ENCODE peak calls at places on chromosomes 3 and 15, in nine cellular contexts. One of them, this sample, is unnamed.

GRCh38 chr15:75776075-75776443 is 63.4 kb upstream of the CSPG4 start:
- DNase-seq in body of pancreas: no peak
- DNase-seq in fibroblast of villous mesenchyme: peak; percentile 26
- DNase-seq in ascending aorta: no peak
- DNase-seq in heart right ventricle: no peak
- DNase-seq in astrocyte of the spinal cord: peak; percentile 53
- DNase-seq in keratinocyte: no peak
- DNase-seq in HL-60: no peak
- DNase-seq in thyroid gland: no peak
- DNase-seq in this sample: peak; percentile 36

GRCh38 chr3:62554264-62554799 is 181.0 kb upstream of the FEZF2 start:
- DNase-seq in fibroblast of villous mesenchyme: no peak
- DNase-seq in thyroid gland: peak; percentile 9
- DNase-seq in heart right ventricle: no peak
- DNase-seq in body of pancreas: no peak
- DNase-seq in ascending aorta: no peak
- DNase-seq in HL-60: no peak
- DNase-seq in astrocyte of the spinal cord: no peak
- DNase-seq in keratinocyte: no peak
- DNase-seq in this sample: peak; percentile 16

GRCh38 chr3:184315871-184316661 is 1.7 kb downstream of the EIF4G1 start:
- DNase-seq in ascending aorta: no peak
- DNase-seq in HL-60: no peak
- DNase-seq in fibroblast of villous mesenchyme: peak; percentile 30
- DNase-seq in thyroid gland: peak; percentile 21
- DNase-seq in heart right ventricle: no peak
- DNase-seq in astrocyte of the spinal cord: no peak
- DNase-seq in body of pancreas: no peak
- DNase-seq in keratinocyte: no peak
- DNase-seq in this sample: no peak

GRCh38 chr15:85950101-85950500 is 129.6 kb upstream of the AGBL1 start:
- DNase-seq in astrocyte of the spinal cord: no peak
- DNase-seq in thyroid gland: no peak
- DNase-seq in body of pancreas: no peak
- DNase-seq in ascending aorta: no peak
- DNase-seq in HL-60: no peak
- DNase-seq in fibroblast of villous mesenchyme: no peak
- DNase-seq in keratinocyte: no peak
- DNase-seq in heart right ventricle: peak; percentile 58
- DNase-seq in this sample: no peak

GRCh38 chr3:190322604-190323240 is 476 bp upstream of the CLDN1 start:
- DNase-seq in body of pancreas: no peak
- DNase-seq in keratinocyte: no peak
- DNase-seq in fibroblast of villous mesenchyme: peak; percentile 25
- DNase-seq in HL-60: no peak
- DNase-seq in ascending aorta: no peak
- DNase-seq in heart right ventricle: no peak
- DNase-seq in astrocyte of the spinal cord: no peak
- DNase-seq in thyroid gland: no peak
- DNase-seq in this sample: peak; percentile 37

GRCh38 chr3:15815696-15816095 is 17.9 kb upstream of the ANKRD28 start:
- DNase-seq in keratinocyte: no peak
- DNase-seq in ascending aorta: no peak
- DNase-seq in body of pancreas: no peak
- DNase-seq in thyroid gland: no peak
- DNase-seq in HL-60: no peak
- DNase-seq in fibroblast of villous mesenchyme: peak; percentile 82
- DNase-seq in astrocyte of the spinal cord: peak; percentile 85
- DNase-seq in heart right ventricle: no peak
- DNase-seq in this sample: peak; percentile 86

GRCh38 chr3:52062499-52062898 is 6.1 kb upstream of the DUSP7 start:
- DNase-seq in ascending aorta: peak; percentile 63
- DNase-seq in astrocyte of the spinal cord: peak; percentile 91
- DNase-seq in heart right ventricle: no peak
- DNase-seq in body of pancreas: no peak
- DNase-seq in HL-60: peak; percentile 90
- DNase-seq in fibroblast of villous mesenchyme: peak; percentile 84
- DNase-seq in keratinocyte: peak; percentile 99
- DNase-seq in thyroid gland: no peak
- DNase-seq in this sample: peak; percentile 86

GRCh38 chr15:47997712-47998111 is 123.1 kb upstream of the SLC24A5 start:
- DNase-seq in keratinocyte: no peak
- DNase-seq in thyroid gland: no peak
- DNase-seq in HL-60: no peak
- DNase-seq in heart right ventricle: no peak
- DNase-seq in astrocyte of the spinal cord: no peak
- DNase-seq in body of pancreas: no peak
- DNase-seq in ascending aorta: no peak
- DNase-seq in fibroblast of villous mesenchyme: no peak
- DNase-seq in this sample: no peak

GRCh38 chr15:64532921-64533320 is 72.5 kb downstream of the ZNF609 start:
- DNase-seq in heart right ventricle: no peak
- DNase-seq in astrocyte of the spinal cord: no peak
- DNase-seq in HL-60: no peak
- DNase-seq in fibroblast of villous mesenchyme: peak; percentile 17
- DNase-seq in thyroid gland: no peak
- DNase-seq in body of pancreas: no peak
- DNase-seq in keratinocyte: no peak
- DNase-seq in ascending aorta: no peak
- DNase-seq in this sample: no peak

GRCh38 chr3:184325715-184326114 is 11.3 kb downstream of the EIF4G1 start:
- DNase-seq in astrocyte of the spinal cord: no peak
- DNase-seq in thyroid gland: no peak
- DNase-seq in fibroblast of villous mesenchyme: no peak
- DNase-seq in body of pancreas: no peak
- DNase-seq in ascending aorta: no peak
- DNase-seq in keratinocyte: no peak
- DNase-seq in HL-60: no peak
- DNase-seq in heart right ventricle: no peak
- DNase-seq in this sample: no peak

GRCh38 chr3:34146596-34146995 is 348.2 kb downstream of the PDCD6IP start:
- DNase-seq in astrocyte of the spinal cord: no peak
- DNase-seq in keratinocyte: no peak
- DNase-seq in ascending aorta: no peak
- DNase-seq in HL-60: no peak
- DNase-seq in fibroblast of villous mesenchyme: no peak
- DNase-seq in thyroid gland: no peak
- DNase-seq in body of pancreas: no peak
- DNase-seq in heart right ventricle: no peak
- DNase-seq in this sample: no peak

GRCh38 chr3:192825657-192826200 is 91.9 kb downstream of the MB21D2 start:
- DNase-seq in heart right ventricle: no peak
- DNase-seq in ascending aorta: no peak
- DNase-seq in keratinocyte: no peak
- DNase-seq in HL-60: peak; percentile 6
- DNase-seq in body of pancreas: no peak
- DNase-seq in fibroblast of villous mesenchyme: no peak
- DNase-seq in astrocyte of the spinal cord: no peak
- DNase-seq in thyroid gland: no peak
- DNase-seq in this sample: peak; percentile 73

GRCh38 chr3:127961963-127962362 is 46.9 kb downstream of the KBTBD12 start:
- DNase-seq in body of pancreas: peak; percentile 31
- DNase-seq in thyroid gland: no peak
- DNase-seq in astrocyte of the spinal cord: peak; percentile 22
- DNase-seq in fibroblast of villous mesenchyme: no peak
- DNase-seq in keratinocyte: peak; percentile 38
- DNase-seq in HL-60: no peak
- DNase-seq in ascending aorta: no peak
- DNase-seq in heart right ventricle: no peak
- DNase-seq in this sample: peak; percentile 37

GRCh38 chr3:109731639-109732473 is 394.5 kb upstream of the DPPA4 start:
- DNase-seq in thyroid gland: peak; percentile 57
- DNase-seq in ascending aorta: no peak
- DNase-seq in fibroblast of villous mesenchyme: peak; percentile 66
- DNase-seq in astrocyte of the spinal cord: peak; percentile 69
- DNase-seq in heart right ventricle: no peak
- DNase-seq in body of pancreas: peak; percentile 59
- DNase-seq in keratinocyte: peak; percentile 2
- DNase-seq in HL-60: peak; percentile 8
- DNase-seq in this sample: peak; percentile 80

GRCh38 chr15:100353469-100353868 is 11.7 kb upstream of the ADAMTS17 start:
- DNase-seq in keratinocyte: no peak
- DNase-seq in fibroblast of villous mesenchyme: no peak
- DNase-seq in body of pancreas: no peak
- DNase-seq in thyroid gland: no peak
- DNase-seq in ascending aorta: no peak
- DNase-seq in HL-60: peak; percentile 66
- DNase-seq in astrocyte of the spinal cord: no peak
- DNase-seq in heart right ventricle: no peak
- DNase-seq in this sample: no peak

GRCh38 chr3:67683522-67683921 is 29.1 kb upstream of the SUCLG2 start:
- DNase-seq in astrocyte of the spinal cord: no peak
- DNase-seq in keratinocyte: no peak
- DNase-seq in body of pancreas: no peak
- DNase-seq in thyroid gland: no peak
- DNase-seq in HL-60: no peak
- DNase-seq in fibroblast of villous mesenchyme: no peak
- DNase-seq in ascending aorta: no peak
- DNase-seq in heart right ventricle: no peak
- DNase-seq in this sample: no peak

GRCh38 chr15:42508263-42508690 is 12.8 kb downstream of the SNAP23 start:
- DNase-seq in body of pancreas: no peak
- DNase-seq in thyroid gland: no peak
- DNase-seq in fibroblast of villous mesenchyme: peak; percentile 86
- DNase-seq in HL-60: no peak
- DNase-seq in astrocyte of the spinal cord: no peak
- DNase-seq in keratinocyte: no peak
- DNase-seq in ascending aorta: no peak
- DNase-seq in heart right ventricle: no peak
- DNase-seq in this sample: peak; percentile 75

GRCh38 chr3:152258448-152259302 is 10.1 kb upstream of the MBNL1 start:
- DNase-seq in keratinocyte: no peak
- DNase-seq in HL-60: peak; percentile 94
- DNase-seq in heart right ventricle: peak; percentile 32
- DNase-seq in fibroblast of villous mesenchyme: peak; percentile 98
- DNase-seq in ascending aorta: peak; percentile 69
- DNase-seq in astrocyte of the spinal cord: peak; percentile 95
- DNase-seq in thyroid gland: no peak
- DNase-seq in body of pancreas: peak; percentile 85
- DNase-seq in this sample: peak; percentile 99

GRCh38 chr3:12993022-12993622 is 80.1 kb downstream of the IQSEC1 start:
- DNase-seq in HL-60: no peak
- DNase-seq in thyroid gland: peak; percentile 68
- DNase-seq in heart right ventricle: peak; percentile 48
- DNase-seq in keratinocyte: no peak
- DNase-seq in body of pancreas: peak; percentile 69
- DNase-seq in fibroblast of villous mesenchyme: no peak
- DNase-seq in astrocyte of the spinal cord: no peak
- DNase-seq in ascending aorta: no peak
- DNase-seq in this sample: peak; percentile 15
- TF ChIP-seq CTCF in HL-60: no peak
- TF ChIP-seq CTCF in thyroid gland: no peak
- TF ChIP-seq CTCF in heart right ventricle: no peak
- TF ChIP-seq CTCF in keratinocyte: no peak
- TF ChIP-seq CTCF in body of pancreas: no peak
- TF ChIP-seq CTCF in fibroblast of villous mesenchyme: no peak
- TF ChIP-seq CTCF in astrocyte of the spinal cord: no peak
- TF ChIP-seq CTCF in ascending aorta: no peak
- TF ChIP-seq CTCF in this sample: no peak

GRCh38 chr3:125154110-125154509 is 58.4 kb downstream of the SLC12A8 start:
- DNase-seq in heart right ventricle: no peak
- DNase-seq in keratinocyte: no peak
- DNase-seq in thyroid gland: no peak
- DNase-seq in body of pancreas: no peak
- DNase-seq in fibroblast of villous mesenchyme: no peak
- DNase-seq in astrocyte of the spinal cord: no peak
- DNase-seq in HL-60: no peak
- DNase-seq in ascending aorta: no peak
- DNase-seq in this sample: no peak

GRCh38 chr3:125150525-125151436 is 61.8 kb downstream of the SLC12A8 start:
- DNase-seq in fibroblast of villous mesenchyme: no peak
- DNase-seq in heart right ventricle: no peak
- DNase-seq in ascending aorta: no peak
- DNase-seq in keratinocyte: peak; percentile 40
- DNase-seq in body of pancreas: peak; percentile 40
- DNase-seq in astrocyte of the spinal cord: no peak
- DNase-seq in thyroid gland: peak; percentile 58
- DNase-seq in HL-60: peak; percentile 62
- DNase-seq in this sample: peak; percentile 66

GRCh38 chr3:125151437-125151806 is 61.1 kb downstream of the SLC12A8 start:
- DNase-seq in thyroid gland: no peak
- DNase-seq in heart right ventricle: no peak
- DNase-seq in HL-60: no peak
- DNase-seq in body of pancreas: no peak
- DNase-seq in astrocyte of the spinal cord: no peak
- DNase-seq in keratinocyte: no peak
- DNase-seq in ascending aorta: no peak
- DNase-seq in fibroblast of villous mesenchyme: no peak
- DNase-seq in this sample: no peak

GRCh38 chr3:125149462-125149861 is 63.1 kb downstream of the SLC12A8 start:
- DNase-seq in body of pancreas: no peak
- DNase-seq in thyroid gland: no peak
- DNase-seq in HL-60: no peak
- DNase-seq in keratinocyte: no peak
- DNase-seq in fibroblast of villous mesenchyme: no peak
- DNase-seq in astrocyte of the spinal cord: no peak
- DNase-seq in ascending aorta: no peak
- DNase-seq in heart right ventricle: no peak
- DNase-seq in this sample: no peak

GRCh38 chr3:125151916-125152315 is 60.6 kb downstream of the SLC12A8 start:
- DNase-seq in body of pancreas: no peak
- DNase-seq in keratinocyte: no peak
- DNase-seq in fibroblast of villous mesenchyme: peak; percentile 42
- DNase-seq in astrocyte of the spinal cord: no peak
- DNase-seq in HL-60: no peak
- DNase-seq in ascending aorta: no peak
- DNase-seq in heart right ventricle: no peak
- DNase-seq in thyroid gland: no peak
- DNase-seq in this sample: peak; percentile 65
- H3K4me3 ChIP-seq in body of pancreas: no peak overlapping the region
- H3K4me3 ChIP-seq in keratinocyte: no peak overlapping the region
- H3K4me3 ChIP-seq in fibroblast of villous mesenchyme: no peak overlapping the region
- H3K4me3 ChIP-seq in astrocyte of the spinal cord: no peak overlapping the region
- H3K4me3 ChIP-seq in HL-60: no peak overlapping the region
- H3K4me3 ChIP-seq in ascending aorta: no peak overlapping the region
- H3K4me3 ChIP-seq in heart right ventricle: no peak overlapping the region
- H3K4me3 ChIP-seq in thyroid gland: no peak overlapping the region
- H3K4me3 ChIP-seq in this sample: no peak overlapping the region

DNA sequence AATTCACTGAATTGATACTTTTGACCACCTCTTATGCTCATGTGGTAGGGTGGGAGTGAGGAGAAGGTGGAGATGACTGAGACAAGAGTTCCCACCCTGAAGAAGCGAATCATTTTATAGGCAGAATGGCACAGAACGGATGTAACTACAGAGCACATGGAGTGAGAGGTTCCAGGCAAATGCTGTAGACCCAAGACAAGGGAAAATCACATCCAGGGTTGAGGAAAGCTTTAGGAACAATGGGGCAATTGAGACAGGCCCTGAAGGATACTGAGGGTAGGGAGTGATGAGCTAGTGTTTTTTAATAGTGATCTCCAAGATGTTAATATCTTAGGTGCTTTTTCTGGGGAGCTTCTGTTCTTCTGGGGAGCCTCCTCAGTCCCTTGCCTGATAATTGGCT is 8.1 kb downstream of the PCCB start:
- DNase-seq in fibroblast of villous mesenchyme: no peak
- DNase-seq in astrocyte of the spinal cord: no peak
- DNase-seq in heart right ventricle: no peak
- DNase-seq in ascending aorta: no peak
- DNase-seq in HL-60: no peak
- DNase-seq in thyroid gland: no peak
- DNase-seq in body of pancreas: no peak
- DNase-seq in keratinocyte: no peak
- DNase-seq in this sample: no peak
- TF ChIP-seq CTCF in fibroblast of villous mesenchyme: no peak
- TF ChIP-seq CTCF in astrocyte of the spinal cord: no peak
- TF ChIP-seq CTCF in heart right ventricle: no peak
- TF ChIP-seq CTCF in ascending aorta: no peak
- TF ChIP-seq CTCF in HL-60: no peak
- TF ChIP-seq CTCF in thyroid gland: no peak
- TF ChIP-seq CTCF in body of pancreas: no peak
- TF ChIP-seq CTCF in keratinocyte: no peak
- TF ChIP-seq CTCF in this sample: no peak

GRCh38 chr15:84773716-84774115 is 25.3 kb downstream of the ZNF592 start:
- DNase-seq in astrocyte of the spinal cord: no peak
- DNase-seq in thyroid gland: no peak
- DNase-seq in ascending aorta: no peak
- DNase-seq in keratinocyte: no peak
- DNase-seq in heart right ventricle: no peak
- DNase-seq in body of pancreas: no peak
- DNase-seq in fibroblast of villous mesenchyme: no peak
- DNase-seq in HL-60: no peak
- DNase-seq in this sample: no peak
- H3K4me3 ChIP-seq in astrocyte of the spinal cord: no peak overlapping the region
- H3K4me3 ChIP-seq in thyroid gland: no peak overlapping the region
- H3K4me3 ChIP-seq in ascending aorta: no peak overlapping the region
- H3K4me3 ChIP-seq in keratinocyte: no peak overlapping the region
- H3K4me3 ChIP-seq in heart right ventricle: no peak overlapping the region
- H3K4me3 ChIP-seq in body of pancreas: no peak overlapping the region
- H3K4me3 ChIP-seq in fibroblast of villous mesenchyme: no peak overlapping the region
- H3K4me3 ChIP-seq in HL-60: no peak overlapping the region
- H3K4me3 ChIP-seq in this sample: no peak overlapping the region